ENCODE peak calls at places on chromosomes 12 and 14, in four cellular contexts. S, F, L and Y are unnamed samples.

GRCh38 chr12:78185651-78186050 is 355.0 kb downstream of the NAV3 start:
- DNase-seq in S (no peak), F (no peak), L (no peak), Y (no peak)

GRCh38 chr14:104749958-104750529 is 2.9 kb upstream of the SIVA1 start:
- DNase-seq in S (no peak), F (no peak), L (no peak), Y (no peak)

GRCh38 chr12:6373022-6373787 is 2.2 kb downstream of the SCNN1A start:
- DNase-seq in S (no peak), F (no peak), L (no peak), Y (no peak)

GRCh38 chr14:91837076-91837475 is 30.3 kb downstream of the TC2N start:
- DNase-seq in S (no peak), F (no peak), L (no peak), Y (no peak)

GRCh38 chr12:122499991-122500684 is 594 bp downstream of the ZCCHC8 start:
- DNase-seq in S (no peak), F (peak), L (peak), Y (no peak)

GRCh38 chr14:69005432-69006148 is 26.5 kb upstream of the ACTN1 start:
- DNase-seq in S (peak), F (no peak), L (peak), Y (peak)

GRCh38 chr12:59056931-59057330 is 136.6 kb upstream of the LRIG3 start:
- DNase-seq in S (no peak), F (no peak), L (peak), Y (no peak)

GRCh38 chr12:45183263-45183662 is 32.6 kb upstream of the ANO6 start:
- DNase-seq in S (no peak), F (no peak), L (peak), Y (no peak)

GRCh38 chr14:104813286-104813685 is 12.4 kb downstream of the ZBTB42 start:
- DNase-seq in S (no peak), F (no peak), L (no peak), Y (no peak)

GRCh38 chr14:60862283-60862682 is 118.6 kb downstream of the TRMT5 start:
- DNase-seq in S (no peak), F (peak), L (peak), Y (peak)

GRCh38 chr14:92600318-92601053 is 86.9 kb downstream of the RIN3 start:
- DNase-seq in S (no peak), F (no peak), L (peak), Y (no peak)

GRCh38 chr14:37232907-37233481 is 35.3 kb downstream of the MIPOL1 start:
- DNase-seq in S (no peak), F (no peak), L (peak), Y (no peak)

GRCh38 chr14:48331421-48331820 is 656.0 kb upstream of the MDGA2 start:
- DNase-seq in S (no peak), F (no peak), L (no peak), Y (no peak)

GRCh38 chr12:116878567-116879508 is 2.4 kb downstream of the HRK start:
- DNase-seq in S (no peak), F (no peak), L (peak), Y (no peak)

GRCh38 chr14:101577221-101577909 is 16.1 kb downstream of the DIO3 start:
- DNase-seq in S (no peak), F (no peak), L (no peak), Y (no peak)

GRCh38 chr14:55928316-55928715 is 189.9 kb upstream of the PELI2 start:
- DNase-seq in S (no peak), F (no peak), L (no peak), Y (no peak)

GRCh38 chr14:55926007-55926406 is 192.2 kb upstream of the PELI2 start:
- DNase-seq in S (no peak), F (no peak), L (no peak), Y (no peak)

GRCh38 chr14:55930016-55930784 is 188.0 kb upstream of the PELI2 start:
- DNase-seq in S (no peak), F (no peak), L (peak), Y (no peak)

GRCh38 chr14:55927059-55927458 is 191.2 kb upstream of the PELI2 start:
- DNase-seq in S (no peak), F (no peak), L (no peak), Y (no peak)

DNA sequence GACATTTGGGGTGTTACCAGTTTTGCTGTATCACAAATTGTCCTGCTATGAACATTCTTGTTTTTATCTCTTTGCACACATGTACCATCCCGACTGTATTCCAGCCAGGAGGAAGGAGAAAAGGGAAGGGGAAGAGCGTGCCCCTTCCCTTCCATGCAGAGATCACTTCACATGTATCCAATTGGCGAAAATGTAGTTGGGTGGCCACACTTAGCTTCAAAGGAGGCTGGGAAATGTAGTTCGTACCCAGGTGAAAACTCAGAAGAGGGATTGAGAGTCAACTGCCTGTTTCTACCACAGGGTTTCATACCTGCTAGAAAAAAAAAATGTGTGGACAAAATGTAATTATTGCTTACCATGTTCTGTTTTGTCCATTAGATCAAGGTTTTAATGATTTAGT is 189.1 kb upstream of the PELI2 start:
- DNase-seq in S (no peak), F (no peak), L (no peak), Y (no peak)
- H3K4me3 ChIP-seq in S (no peak), F (no peak), L (no peak), Y (no peak)

DNA sequence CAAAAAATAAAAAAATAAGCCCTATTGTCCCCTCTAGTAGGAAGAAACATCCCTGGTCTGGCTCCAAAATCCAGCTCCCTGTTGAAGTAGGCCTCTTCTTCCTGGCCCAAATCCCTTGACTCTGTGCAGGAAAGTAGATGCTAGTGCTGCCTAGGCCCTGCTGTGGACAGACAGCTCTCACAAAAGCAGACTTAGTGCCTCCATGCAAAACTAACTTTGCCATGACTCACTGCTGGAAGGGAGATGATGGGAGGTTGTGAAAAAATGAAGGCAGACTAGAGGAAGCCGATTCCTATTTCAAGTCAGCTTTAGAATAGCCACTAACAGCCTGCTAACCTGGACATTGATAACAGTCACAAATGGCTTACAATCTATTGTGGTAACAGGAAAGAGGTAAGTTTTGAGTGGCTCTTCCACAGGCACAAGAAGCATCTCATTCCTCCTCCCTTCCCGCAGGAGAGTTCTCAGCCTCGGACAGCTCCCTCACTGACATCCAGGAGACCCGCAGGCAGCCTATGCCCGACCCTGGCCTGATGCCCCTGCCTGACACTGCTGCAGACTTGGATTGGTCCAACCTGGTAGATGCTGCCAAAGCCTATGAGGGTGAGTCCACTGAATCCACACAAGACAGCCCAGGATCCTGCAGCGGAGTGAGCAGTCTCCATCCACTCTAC is 198.9 kb upstream of the RGS6 start:
- DNase-seq in S (no peak), F (no peak), L (peak), Y (no peak)
- TF ChIP-seq CTCF in S (no peak), F (no peak), L (no peak), Y (no peak)

GRCh38 chr14:74942164-74942563 is 13.2 kb downstream of the PGF start:
- DNase-seq in S (no peak), F (no peak), L (no peak), Y (no peak)

GRCh38 chr14:74938873-74939495 is 15.9 kb upstream of the RPS6KL1 start:
- DNase-seq in S (no peak), F (no peak), L (no peak), Y (no peak)

GRCh38 chr14:74940956-74941565 is 14.3 kb downstream of the PGF start:
- DNase-seq in S (no peak), F (no peak), L (no peak), Y (no peak)

GRCh38 chr14:74942608-74943007 is 12.8 kb downstream of the PGF start:
- DNase-seq in S (no peak), F (no peak), L (no peak), Y (no peak)

GRCh38 chr14:74941676-74942097 is 13.7 kb downstream of the PGF start:
- DNase-seq in S (peak), F (no peak), L (peak), Y (no peak)
- H3K4me3 ChIP-seq in S (peak), F (no peak), L (no peak), Y (no peak)

DNA sequence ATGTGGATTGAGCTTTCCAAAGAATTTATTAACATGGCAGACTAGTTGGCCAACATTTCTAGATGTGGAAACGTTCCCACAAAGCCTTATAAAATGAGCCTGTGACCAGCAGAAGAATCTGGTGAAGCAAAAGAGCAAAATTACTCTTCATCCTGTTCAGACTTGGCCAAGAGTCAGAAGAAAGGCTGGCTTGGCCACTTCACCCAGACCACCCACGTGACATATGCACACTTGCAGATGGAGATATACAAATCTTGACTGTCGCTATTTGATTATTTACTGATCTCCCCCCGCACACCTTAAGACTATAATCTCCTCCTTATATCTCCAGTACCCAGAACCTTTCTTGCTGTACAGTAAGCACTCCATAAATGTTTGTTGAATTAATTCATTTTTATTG is 96.7 kb downstream of the NUAK1 start:
- DNase-seq in S (no peak), F (peak), L (no peak), Y (no peak)
- TF ChIP-seq CTCF in S (no peak), F (no peak), L (no peak), Y (no peak)